ENCODE peak calls at places on chromosomes 7 and 10, in five cellular contexts. X is pancreas, L is non-pigmented ciliary epithelial cell, F is GM03348, M is sigmoid colon. Y is an unnamed sample.
A peak's percentile ranks its signal among the peaks of the same experiment; 100 is the strongest.

GRCh38 chr7:88866265-88866863 is 70.8 kb upstream of the TEX47 start:
- DNase-seq in X (no peak), L (no peak), F (no peak), M (no peak), Y (no peak)

GRCh38 chr7:87398441-87398840 is 53.0 kb downstream of the CROT start:
- DNase-seq in X (no peak), L (peak; percentile 60), F (peak; percentile 55), M (no peak), Y (no peak)

GRCh38 chr7:99404235-99404976 is 4.0 kb downstream of the PDAP1 start:
- DNase-seq in X (peak; percentile 76), L (no peak), F (peak; percentile 41), M (no peak), Y (no peak)

GRCh38 chr7:151110941-151111645 is 24.8 kb downstream of the AGAP3 start:
- DNase-seq in X (peak; percentile 93), L (no peak), F (peak; percentile 95), M (peak; percentile 90), Y (peak; percentile 87)

GRCh38 chr10:129728905-129729540 is 235.1 kb downstream of the EBF3 start:
- DNase-seq in X (no peak), L (no peak), F (no peak), M (no peak), Y (no peak)

GRCh38 chr7:2665359-2665791 is 22.6 kb upstream of the AMZ1 start:
- DNase-seq in X (no peak), L (no peak), F (no peak), M (no peak), Y (no peak)

GRCh38 chr7:32048970-32049369 is 21.2 kb downstream of the PDE1C start:
- DNase-seq in X (no peak), L (no peak), F (no peak), M (no peak), Y (no peak)

GRCh38 chr7:7897509-7897908 is 71.1 kb upstream of the GLCCI1 start:
- DNase-seq in X (no peak), L (no peak), F (no peak), M (no peak), Y (no peak)

GRCh38 chr10:630581-631073 is 58.8 kb downstream of the DIP2C start:
- DNase-seq in X (peak; percentile 51), L (no peak), F (no peak), M (peak; percentile 61), Y (no peak)

GRCh38 chr10:119967066-119967465 is 74.5 kb downstream of the SEC23IP start:
- DNase-seq in X (no peak), L (no peak), F (no peak), M (no peak), Y (no peak)

GRCh38 chr10:34145751-34146150 is 669.3 kb downstream of the PARD3 start:
- DNase-seq in X (no peak), L (no peak), F (peak; percentile 49), M (no peak), Y (no peak)